ENCODE peak calls at places on chromosome 7, in nine cellular contexts. Z, E, S, N, R, D, I, A and U are unnamed samples.

GRCh38 chr7:130441408-130441854 is 615 bp upstream of the CEP41 start:
- DNase-seq in Z (no peak), E (no peak), S (peak), N (no peak), R (peak), D (no peak), I (no peak), A (no peak), U (peak)

GRCh38 chr7:266851-267840 is 22.8 kb upstream of the FOXL3 start:
- DNase-seq in Z (no peak), E (no peak), S (no peak), N (no peak), R (peak), D (no peak), I (no peak), A (no peak), U (no peak)

GRCh38 chr7:50858528-50859245 is 76.0 kb upstream of the GRB10 start:
- DNase-seq in Z (no peak), E (no peak), S (no peak), N (no peak), R (no peak), D (no peak), I (no peak), A (no peak), U (no peak)

GRCh38 chr7:2438181-2438580 is 34.8 kb downstream of the CHST12 start:
- DNase-seq in Z (no peak), E (no peak), S (no peak), N (no peak), R (no peak), D (no peak), I (no peak), A (no peak), U (no peak)

GRCh38 chr7:104873346-104873849 is 140.6 kb upstream of the KMT2E start:
- DNase-seq in Z (no peak), E (no peak), S (no peak), N (no peak), R (no peak), D (no peak), I (no peak), A (no peak), U (no peak)

GRCh38 chr7:24987331-24987842 is 7.4 kb upstream of the OSBPL3 start:
- DNase-seq in Z (no peak), E (no peak), S (no peak), N (no peak), R (no peak), D (no peak), I (no peak), A (no peak), U (no peak)

GRCh38 chr7:148135106-148135505 is 455.5 kb upstream of the C7orf33 start:
- DNase-seq in Z (no peak), E (no peak), S (no peak), N (peak), R (no peak), D (no peak), I (no peak), A (no peak), U (no peak)

GRCh38 chr7:17497549-17498193 is 199.2 kb downstream of the AHR start:
- DNase-seq in Z (no peak), E (no peak), S (no peak), N (no peak), R (no peak), D (no peak), I (no peak), A (no peak), U (no peak)

GRCh38 chr7:127252736-127253288 is at the start of gene GRM8:
- DNase-seq in Z (no peak), E (no peak), S (peak), N (no peak), R (peak), D (peak), I (no peak), A (no peak), U (peak)

GRCh38 chr7:27157717-27158431 is 1.4 kb upstream of the HOXA7 start:
- DNase-seq in Z (no peak), E (no peak), S (peak), N (no peak), R (no peak), D (no peak), I (no peak), A (no peak), U (no peak)

GRCh38 chr7:142375710-142376313 is 118.0 kb upstream of the PRSS58 start:
- DNase-seq in Z (no peak), E (no peak), S (no peak), N (peak), R (peak), D (no peak), I (no peak), A (no peak), U (no peak)

GRCh38 chr7:46369933-46370654 is 449.0 kb upstream of the IGFBP3 start:
- DNase-seq in Z (no peak), E (no peak), S (no peak), N (peak), R (no peak), D (no peak), I (no peak), A (no peak), U (no peak)

GRCh38 chr7:73973091-73973490 is 54.9 kb upstream of the ELN start:
- DNase-seq in Z (no peak), E (no peak), S (no peak), N (no peak), R (no peak), D (no peak), I (no peak), A (no peak), U (no peak)

GRCh38 chr7:8221603-8222002 is 40.4 kb downstream of the ICA1 start:
- DNase-seq in Z (no peak), E (no peak), S (no peak), N (no peak), R (no peak), D (no peak), I (no peak), A (no peak), U (no peak)

GRCh38 chr7:123662293-123662692 is 6.6 kb downstream of the LMOD2 start:
- DNase-seq in Z (no peak), E (no peak), S (no peak), N (no peak), R (no peak), D (no peak), I (no peak), A (no peak), U (no peak)

GRCh38 chr7:142439739-142440138 is 181.9 kb upstream of the PRSS58 start:
- DNase-seq in Z (no peak), E (no peak), S (no peak), N (no peak), R (no peak), D (no peak), I (no peak), A (no peak), U (no peak)

GRCh38 chr7:95684037-95684436 is 87.7 kb upstream of the PDK4 start:
- DNase-seq in Z (no peak), E (no peak), S (no peak), N (peak), R (peak), D (no peak), I (no peak), A (no peak), U (peak)

GRCh38 chr7:47757946-47758371 is 176.0 kb upstream of the TNS3 start:
- DNase-seq in Z (no peak), E (no peak), S (no peak), N (no peak), R (no peak), D (peak), I (no peak), A (no peak), U (no peak)

GRCh38 chr7:45987521-45988290 is 66.6 kb upstream of the IGFBP3 start:
- DNase-seq in Z (no peak), E (no peak), S (no peak), N (no peak), R (no peak), D (no peak), I (no peak), A (no peak), U (no peak)

GRCh38 chr7:828793-829561 is 3.3 kb upstream of the SUN1 start:
- DNase-seq in Z (no peak), E (no peak), S (no peak), N (no peak), R (no peak), D (no peak), I (no peak), A (no peak), U (no peak)

GRCh38 chr7:125661-126060 is 66.7 kb upstream of the FAM20C start:
- DNase-seq in Z (no peak), E (no peak), S (no peak), N (no peak), R (no peak), D (no peak), I (no peak), A (no peak), U (no peak)

GRCh38 chr7:154842608-154843007 is 160.3 kb downstream of the PAXIP1 start:
- DNase-seq in Z (no peak), E (no peak), S (peak), N (no peak), R (peak), D (no peak), I (no peak), A (no peak), U (no peak)

GRCh38 chr7:16193631-16194030 is 227.7 kb downstream of the CRPPA start:
- DNase-seq in Z (no peak), E (no peak), S (no peak), N (no peak), R (no peak), D (no peak), I (no peak), A (no peak), U (no peak)

GRCh38 chr7:43443380-43443779 is 139.5 kb upstream of the STK17A start:
- DNase-seq in Z (no peak), E (no peak), S (no peak), N (no peak), R (no peak), D (no peak), I (no peak), A (no peak), U (no peak)

GRCh38 chr7:102834999-102835398 is 77.8 kb upstream of the LRRC17 start:
- DNase-seq in Z (no peak), E (no peak), S (no peak), N (peak), R (no peak), D (no peak), I (no peak), A (no peak), U (no peak)

GRCh38 chr7:16914771-16915170 is 33.0 kb upstream of the AGR3 start:
- DNase-seq in Z (no peak), E (no peak), S (no peak), N (no peak), R (no peak), D (no peak), I (no peak), A (no peak), U (no peak)

GRCh38 chr7:7188091-7188490 is 5.7 kb downstream of the C1GALT1 start:
- DNase-seq in Z (no peak), E (no peak), S (no peak), N (no peak), R (no peak), D (no peak), I (no peak), A (no peak), U (no peak)

GRCh38 chr7:36692444-36692843 is 31.9 kb downstream of the AOAH start:
- DNase-seq in Z (no peak), E (no peak), S (no peak), N (no peak), R (no peak), D (no peak), I (no peak), A (no peak), U (no peak)

GRCh38 chr7:68706291-68706690 is 892.0 kb upstream of the AUTS2 start:
- DNase-seq in Z (no peak), E (no peak), S (no peak), N (peak), R (no peak), D (no peak), I (no peak), A (no peak), U (no peak)

GRCh38 chr7:4633012-4633411 is 49.1 kb upstream of the FOXK1 start:
- DNase-seq in Z (no peak), E (no peak), S (no peak), N (no peak), R (no peak), D (no peak), I (no peak), A (no peak), U (no peak)